ENCODE peak calls at places on chromosomes 5 and 9, in five cellular contexts. One of them, this sample, is unnamed.

GRCh38 chr9:113695901-113696300 is 180.2 kb upstream of the ZNF618 start:
- DNase-seq in germinal center: no peak
- DNase-seq in EL: peak; percentile 45
- DNase-seq in caudate nucleus: no peak
- DNase-seq in KBM-7: no peak
- DNase-seq in this sample: no peak

GRCh38 chr5:106481375-106481774 is 1189.4 kb downstream of the EFNA5 start:
- DNase-seq in germinal center: no peak
- DNase-seq in EL: no peak
- DNase-seq in caudate nucleus: no peak
- DNase-seq in KBM-7: peak; percentile 10
- DNase-seq in this sample: no peak

GRCh38 chr9:107819772-107820171 is 330.2 kb upstream of the KLF4 start:
- DNase-seq in germinal center: no peak
- DNase-seq in EL: no peak
- DNase-seq in caudate nucleus: no peak
- DNase-seq in KBM-7: no peak
- DNase-seq in this sample: no peak

GRCh38 chr5:172699423-172699822 is 58.4 kb downstream of the NEURL1B start:
- DNase-seq in germinal center: no peak
- DNase-seq in EL: no peak
- DNase-seq in caudate nucleus: no peak
- DNase-seq in KBM-7: no peak
- DNase-seq in this sample: no peak

GRCh38 chr9:121765021-121765950 is 113.9 kb downstream of the DAB2IP start:
- DNase-seq in germinal center: no peak
- DNase-seq in EL: peak; percentile 83
- DNase-seq in caudate nucleus: no peak
- DNase-seq in KBM-7: no peak
- DNase-seq in this sample: no peak

GRCh38 chr9:88587182-88587581 is 52.2 kb downstream of the NXNL2 start:
- DNase-seq in germinal center: no peak
- DNase-seq in EL: peak; percentile 43
- DNase-seq in caudate nucleus: no peak
- DNase-seq in KBM-7: no peak
- DNase-seq in this sample: no peak

GRCh38 chr5:2797160-2797559 is 45.7 kb upstream of the IRX2 start:
- DNase-seq in germinal center: no peak
- DNase-seq in EL: no peak
- DNase-seq in caudate nucleus: no peak
- DNase-seq in KBM-7: no peak
- DNase-seq in this sample: no peak

GRCh38 chr5:65468633-65469032 is 13.1 kb downstream of the ADAMTS6 start:
- DNase-seq in germinal center: no peak
- DNase-seq in EL: peak; percentile 41
- DNase-seq in caudate nucleus: no peak
- DNase-seq in KBM-7: no peak
- DNase-seq in this sample: no peak

GRCh38 chr9:34653131-34653530 is 1.1 kb downstream of the IL11RA start:
- DNase-seq in germinal center: no peak
- DNase-seq in EL: no peak
- DNase-seq in caudate nucleus: no peak
- DNase-seq in KBM-7: no peak
- DNase-seq in this sample: no peak

GRCh38 chr5:79133121-79133656 is 21.6 kb downstream of the BHMT start:
- DNase-seq in germinal center: peak; percentile 13
- DNase-seq in EL: peak; percentile 55
- DNase-seq in caudate nucleus: no peak
- DNase-seq in KBM-7: peak; percentile 84
- DNase-seq in this sample: no peak

This sample was measured in CD8-positive, alpha-beta T cell.